ENCODE peak calls at places on chromosomes 3 and 15, in five cellular contexts. B is smooth muscle cell of the brain vasculature, P is mesothelial cell of epicardium, M is nucleus accumbens, X is NCI-H1092 treated with DMSO at 0.1 percent for 48 hours. G is an unnamed sample.

GRCh38 chr3:177193706-177194268 is 3.5 kb downstream of the TBL1XR1 start:
- DNase-seq in B (no peak), P (no peak), M (no peak), X (no peak), G (no peak)

GRCh38 chr3:173396191-173397041 is 1.1 kb upstream of the NLGN1 start:
- DNase-seq in B (no peak), P (no peak), M (peak; percentile 16), X (peak; percentile 69), G (no peak)

GRCh38 chr15:59691194-59691805 is 2.2 kb upstream of the BNIP2 start:
- DNase-seq in B (peak; percentile 37), P (no peak), M (no peak), X (peak; percentile 6), G (no peak)

GRCh38 chr3:19934098-19934566 is at the start of gene EFHB:
- DNase-seq in B (no peak), P (peak; percentile 64), M (no peak), X (peak; percentile 9), G (no peak)

GRCh38 chr3:128607710-128608048 is 42.9 kb downstream of the RPN1 start:
- DNase-seq in B (no peak), P (no peak), M (no peak), X (no peak), G (no peak)

GRCh38 chr3:17820704-17821103 is 78.3 kb upstream of the TBC1D5 start:
- DNase-seq in B (no peak), P (no peak), M (no peak), X (no peak), G (no peak)

GRCh38 chr3:52298147-52299098 is 10.8 kb downstream of the GLYCTK start:
- DNase-seq in B (no peak), P (no peak), M (no peak), X (peak; percentile 18), G (no peak)

GRCh38 chr3:45655906-45656305 is 33.3 kb upstream of the SACM1L start:
- DNase-seq in B (no peak), P (no peak), M (no peak), X (no peak), G (no peak)

GRCh38 chr3:156675744-156676466 is 1.5 kb downstream of the TIPARP start:
- DNase-seq in B (no peak), P (no peak), M (no peak), X (peak; percentile 45), G (no peak)

GRCh38 chr3:78070188-78070587 is 1030.3 kb downstream of the ROBO2 start:
- DNase-seq in B (no peak), P (no peak), M (no peak), X (no peak), G (no peak)

GRCh38 chr3:194870394-194871110 is 184.9 kb downstream of the FAM43A start:
- DNase-seq in B (no peak), P (no peak), M (no peak), X (no peak), G (no peak)